ENCODE peak calls at places on chromosomes 2 and 18, in eight cellular contexts. H is psoas muscle; M is A549; F is K562; D is sigmoid colon; C is endothelial cell of umbilical vein; L is naive thymus-derived CD4-positive, alpha-beta T cell; Z is stomach. V is an unnamed sample.

GRCh38 chr2:150110548-150110947 is 376.9 kb downstream of the RND3 start:
- DNase-seq in M (no peak), Z (no peak), D (no peak), C (no peak), L (no peak), H (no peak), F (no peak), V (no peak)

GRCh38 chr2:48006094-48006493 is 99.8 kb upstream of the FBXO11 start:
- DNase-seq in L (no peak), F (no peak), M (no peak), C (no peak), Z (no peak), H (no peak), D (no peak), V (no peak)

GRCh38 chr2:119049968-119050657 is 108.1 kb downstream of the MARCO start:
- DNase-seq in Z (no peak), D (no peak), F (peak; percentile 68), H (no peak), M (no peak), L (no peak), C (no peak), V (no peak)

GRCh38 chr2:30776831-30777652 is 30.2 kb downstream of the CAPN13 start:
- DNase-seq in D (no peak), M (no peak), L (no peak), C (no peak), H (no peak), F (no peak), Z (peak; percentile 42), V (no peak)

GRCh38 chr2:239292956-239293355 is 107.9 kb downstream of the HDAC4 start:
- DNase-seq in Z (no peak), D (peak; percentile 67), M (no peak), H (no peak), F (no peak), L (no peak), C (no peak), V (no peak)

GRCh38 chr2:1686784-1687105 is 57.6 kb downstream of the PXDN start:
- DNase-seq in F (no peak), D (peak; percentile 91), M (no peak), L (no peak), Z (no peak), C (no peak), H (peak; percentile 50), V (no peak)

GRCh38 chr2:102848366-102848839 is 86.6 kb downstream of the TMEM182 start:
- DNase-seq in H (peak; percentile 79), L (no peak), D (peak; percentile 76), F (peak; percentile 23), Z (peak; percentile 66), C (peak; percentile 25), M (peak; percentile 65), V (no peak)

GRCh38 chr2:43210467-43211303 is 15.7 kb downstream of the ZFP36L2 start:
- DNase-seq in D (peak; percentile 82), Z (peak; percentile 70), L (peak; percentile 63), C (no peak), F (peak; percentile 77), H (peak; percentile 65), M (no peak), V (no peak)

GRCh38 chr2:26345284-26345553 is 724 bp upstream of the SELENOI start:
- DNase-seq in L (no peak), C (no peak), Z (no peak), D (no peak), F (no peak), H (no peak), M (no peak), V (no peak)

GRCh38 chr2:3774336-3774735 is 71.0 kb downstream of the DCDC2C start:
- DNase-seq in F (no peak), L (no peak), C (no peak), M (no peak), D (no peak), H (no peak), Z (no peak), V (no peak)

GRCh38 chr18:70577023-70577420 is 288.2 kb downstream of the SOCS6 start:
- DNase-seq in H (no peak), M (no peak), Z (no peak), L (no peak), C (no peak), F (no peak), D (no peak), V (no peak)

GRCh38 chr2:21260316-21260715 is 136.5 kb downstream of the TDRD15 start:
- DNase-seq in M (no peak), L (no peak), H (no peak), C (no peak), D (no peak), Z (no peak), F (no peak), V (no peak)

GRCh38 chr2:201642579-201643215 is 606 bp downstream of the TMEM237 start:
- DNase-seq in D (peak; percentile 89), C (peak; percentile 85), H (peak; percentile 85), Z (peak; percentile 83), L (peak; percentile 88), F (peak; percentile 83), M (peak; percentile 67), V (peak; percentile 34)

GRCh38 chr2:238488347-238488826 is 61.7 kb downstream of the ASB1 start:
- DNase-seq in C (no peak), F (no peak), L (no peak), M (no peak), Z (no peak), H (no peak), D (no peak), V (no peak)

GRCh38 chr2:205364261-205364660 is 318.0 kb upstream of the NRP2 start:
- DNase-seq in C (no peak), L (no peak), D (no peak), Z (no peak), F (no peak), M (no peak), H (no peak), V (no peak)

DNA sequence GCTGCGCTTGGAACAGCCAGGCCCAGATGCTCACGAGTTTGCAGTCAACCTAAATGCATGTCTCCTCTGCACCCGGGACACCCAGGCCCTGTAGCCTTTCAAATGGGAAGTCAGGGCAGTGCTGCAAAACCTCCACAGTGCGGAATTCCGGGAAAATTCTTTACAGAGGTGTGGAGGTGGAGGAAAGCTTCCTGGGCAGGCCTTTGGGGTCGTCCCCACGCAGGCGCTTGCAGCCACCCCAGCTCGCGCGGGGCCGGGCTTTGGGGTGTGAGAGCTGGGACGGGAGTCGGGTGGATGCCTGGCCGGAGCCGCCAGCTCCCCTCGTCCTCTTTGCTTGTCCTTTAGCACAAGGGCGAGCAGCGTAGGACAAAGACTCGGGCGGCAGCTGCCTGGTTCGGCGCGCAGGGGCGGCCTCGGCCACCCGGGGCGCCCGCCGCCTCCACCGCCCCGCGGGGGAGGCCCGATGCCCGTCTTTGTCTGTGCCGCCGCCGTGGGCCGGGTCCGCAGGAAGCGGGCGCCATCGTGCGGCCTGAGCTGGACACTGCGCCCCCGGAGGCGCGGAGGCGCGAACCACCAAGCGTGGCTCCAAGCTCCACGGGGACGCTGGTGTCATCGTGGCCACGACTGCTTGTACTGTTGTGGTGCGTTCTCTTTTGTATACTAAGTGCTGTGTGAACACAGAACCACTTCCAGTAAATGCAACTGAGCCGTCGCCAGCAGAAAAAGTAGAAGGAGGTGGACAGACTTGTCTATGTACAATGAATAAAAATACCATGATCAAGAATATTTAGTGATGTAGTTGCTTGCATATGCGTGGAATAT is 28.2 kb upstream of the BCL11A start:
- DNase-seq in L (peak; percentile 52), M (peak; percentile 76), C (peak; percentile 49), D (peak; percentile 74), H (peak; percentile 56), Z (peak; percentile 77), F (peak; percentile 65), V (no peak)
- H3K4me3 ChIP-seq in L (no peak overlapping the region), M (peak overlapping the region; percentile 35), C (no peak overlapping the region), D (no peak overlapping the region), H (peak overlapping the region; percentile 55), Z (peak overlapping the region; percentile 37), F (peak overlapping the region; percentile 19), V (peak overlapping the region; percentile 49)

DNA sequence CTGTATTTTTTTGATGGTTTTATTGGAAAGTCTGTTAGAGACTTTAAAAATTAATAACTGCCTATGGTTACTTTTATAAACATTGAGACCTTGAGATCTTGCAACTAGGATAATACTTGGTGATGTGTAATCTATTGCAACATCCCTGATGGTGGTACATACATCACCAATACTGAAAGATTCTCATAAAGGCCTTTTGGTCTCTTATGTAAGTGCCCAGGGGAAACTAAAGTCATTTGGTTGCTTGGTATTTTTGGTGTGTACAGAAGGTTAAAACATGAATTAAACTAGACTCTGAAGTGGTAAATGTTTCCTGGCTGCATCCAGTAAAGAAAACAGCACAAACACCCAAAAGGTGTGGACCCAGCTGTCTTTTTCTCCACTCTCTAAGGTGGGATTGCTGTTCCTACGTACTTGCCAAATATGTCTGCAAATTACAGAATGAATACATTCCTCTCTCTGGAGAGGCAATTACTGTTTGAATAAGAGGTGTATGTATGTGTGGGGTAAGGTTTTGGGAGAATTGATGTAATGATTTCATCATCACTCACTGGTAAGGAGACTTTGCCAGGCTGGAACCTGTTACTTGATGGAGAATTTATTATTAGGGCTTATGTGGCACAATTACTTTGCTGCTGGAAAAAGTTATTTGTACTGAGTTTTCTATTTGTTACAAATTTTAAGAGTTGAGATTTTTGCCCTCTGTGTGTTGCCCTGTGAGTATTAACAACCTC is 3.6 kb downstream of the B3GNT2 start:
- DNase-seq in L (peak; percentile 10), F (no peak), C (no peak), M (no peak), Z (no peak), H (no peak), D (no peak), V (no peak)
- H3K4me1 ChIP-seq in L (peaks cover 67% of the 10 kb centered on the region), F (peaks cover 46% of the 10 kb centered on the region), C (peaks cover 13% of the 10 kb centered on the region), M (peaks cover 30% of the 10 kb centered on the region), Z (peaks cover 28% of the 10 kb centered on the region), H (peaks cover 13% of the 10 kb centered on the region), D (no peaks in the 10 kb centered on the region), V (no peaks in the 10 kb centered on the region)

GRCh38 chr2:79910643-79911042 is 393.9 kb downstream of the LRRTM1 start:
- DNase-seq in Z (no peak), C (no peak), F (no peak), H (no peak), D (no peak), L (no peak), M (no peak), V (no peak)
- H3K4me3 ChIP-seq in Z (no peak overlapping the region), C (no peak overlapping the region), F (no peak overlapping the region), H (no peak overlapping the region), D (no peak overlapping the region), L (no peak overlapping the region), M (no peak overlapping the region), V (no peak overlapping the region)

DNA sequence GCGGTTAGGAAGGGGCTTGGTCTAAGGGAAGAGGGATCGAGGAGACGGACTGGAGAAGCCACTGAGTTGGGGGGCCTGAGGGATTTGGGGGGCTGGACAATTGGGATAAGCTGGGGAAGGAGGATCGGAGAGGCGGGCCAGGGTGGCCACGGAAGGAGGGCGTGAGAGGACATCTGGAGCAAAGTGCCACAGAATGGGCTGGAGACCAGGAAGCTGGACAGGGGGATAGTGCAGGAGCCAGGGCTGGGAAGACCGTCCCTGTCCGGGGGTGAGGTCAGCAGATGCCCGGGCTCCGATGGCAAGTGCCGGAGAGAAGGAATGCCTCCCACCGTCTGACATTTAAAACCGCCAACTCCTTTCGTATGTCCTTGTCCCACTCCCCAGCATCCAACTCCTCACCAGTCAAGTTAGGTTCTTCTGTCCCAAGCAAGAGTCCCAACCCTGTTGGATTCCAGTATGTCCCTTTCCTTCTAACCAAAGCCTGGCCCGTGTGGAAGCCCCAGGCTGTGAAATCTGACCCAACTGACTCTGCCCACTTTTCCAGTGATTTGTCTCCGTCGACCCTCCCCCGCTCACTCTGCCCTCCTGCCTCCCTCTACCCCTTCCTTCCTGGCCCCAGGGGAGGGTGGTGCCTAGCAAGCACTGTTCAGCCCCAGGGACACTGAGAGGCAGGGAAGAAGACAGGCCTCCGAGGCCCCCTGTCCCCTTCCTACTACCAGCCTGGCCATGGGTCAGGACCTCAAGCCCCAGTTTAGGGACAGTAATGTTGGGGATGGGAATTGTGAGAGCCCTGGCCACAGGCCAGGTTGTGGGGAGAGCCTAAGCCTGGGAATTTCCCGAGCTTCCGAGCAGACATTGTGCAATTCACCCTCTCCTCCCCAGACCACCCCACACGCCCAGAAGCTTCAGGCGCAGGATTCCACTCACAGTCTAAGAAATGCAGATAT is 31.5 kb upstream of the TMBIM1 start:
- DNase-seq in D (no peak), C (peak; percentile 77), L (no peak), M (peak; percentile 13), F (no peak), H (peak; percentile 31), Z (no peak), V (no peak)
- H3K4me1 ChIP-seq in D (no peaks in the 10 kb centered on the region), C (peaks cover 24% of the 10 kb centered on the region), L (peaks cover 10% of the 10 kb centered on the region), M (peaks cover 32% of the 10 kb centered on the region), F (peaks cover 31% of the 10 kb centered on the region), H (peaks cover 3% of the 10 kb centered on the region), Z (peaks cover 28% of the 10 kb centered on the region), V (peaks cover 18% of the 10 kb centered on the region)